ENCODE peak calls at places on chromosome X, in five cellular contexts. B is fibroblast of lung, S is prostate gland, R is cardiac muscle cell, I is body of pancreas. M is an unnamed sample.
A peak's percentile ranks its signal among the peaks of the same experiment; 100 is the strongest.

GRCh38 chrX:153778684-153779101 is 2.1 kb upstream of the SRPK3 start:
- DNase-seq in I (no peak), B (no peak), R (no peak), S (no peak), M (peak; percentile 37)

GRCh38 chrX:105483011-105483410 is 262.5 kb upstream of the TEX13A start:
- DNase-seq in S (no peak), B (peak; percentile 60), I (no peak), R (peak; percentile 63), M (peak; percentile 84)

GRCh38 chrX:85992811-85993229 is 54.5 kb downstream of the CHM start:
- DNase-seq in I (no peak), S (no peak), R (peak; percentile 29), B (peak; percentile 29), M (peak; percentile 34)

GRCh38 chrX:30982467-30982866 is 89.4 kb downstream of the FTHL17 start:
- DNase-seq in R (no peak), B (no peak), S (no peak), I (no peak), M (no peak)

GRCh38 chrX:136147320-136147901 is at the start of gene FHL1:
- DNase-seq in B (peak; percentile 39), S (peak; percentile 22), I (peak; percentile 57), R (peak; percentile 30), M (no peak)

GRCh38 chrX:86322913-86323312 is 174.7 kb downstream of the DACH2 start:
- DNase-seq in I (no peak), S (no peak), B (no peak), R (no peak), M (no peak)

GRCh38 chrX:154542723-154543424 is 3.8 kb downstream of the G6PD start:
- DNase-seq in R (peak; percentile 19), B (no peak), S (no peak), I (no peak), M (no peak)

GRCh38 chrX:28649541-28649940 is 62.3 kb downstream of the IL1RAPL1 start:
- DNase-seq in B (no peak), R (no peak), S (no peak), I (no peak), M (no peak)

GRCh38 chrX:53598169-53598568 is 88.3 kb downstream of the HUWE1 start:
- DNase-seq in B (no peak), S (no peak), I (no peak), R (no peak), M (no peak)

GRCh38 chrX:153645151-153645550 is 1.9 kb upstream of the DUSP9 start:
- DNase-seq in S (no peak), R (no peak), B (no peak), I (no peak), M (no peak)

GRCh38 chrX:24190500-24191156 is 41.1 kb downstream of the ZFX start:
- DNase-seq in I (peak; percentile 51), S (no peak), B (peak; percentile 34), R (peak; percentile 56), M (no peak)

GRCh38 chrX:63963382-63963781 is 178.4 kb upstream of the ARHGEF9 start:
- DNase-seq in B (no peak), R (no peak), S (no peak), I (peak; percentile 40), M (no peak)

GRCh38 chrX:121114691-121115090 is 67.3 kb downstream of the GLUD2 start:
- DNase-seq in B (no peak), I (no peak), R (no peak), S (no peak), M (no peak)

GRCh38 chrX:72644946-72645345 is 69.2 kb downstream of the PHKA1 start:
- DNase-seq in S (no peak), R (no peak), I (peak; percentile 7), B (no peak), M (peak; percentile 36)

GRCh38 chrX:28273751-28274150 is 292.5 kb upstream of the DCAF8L1 start:
- DNase-seq in B (no peak), I (no peak), S (no peak), R (peak; percentile 2), M (no peak)

GRCh38 chrX:119676949-119677653 is 15.9 kb downstream of the SEPTIN6 start:
- DNase-seq in S (no peak), B (no peak), R (no peak), I (no peak), M (no peak)

GRCh38 chrX:41666251-41666650 is 22.5 kb upstream of the GPR34 start:
- DNase-seq in B (peak; percentile 70), I (no peak), R (peak; percentile 60), S (no peak), M (no peak)

DNA sequence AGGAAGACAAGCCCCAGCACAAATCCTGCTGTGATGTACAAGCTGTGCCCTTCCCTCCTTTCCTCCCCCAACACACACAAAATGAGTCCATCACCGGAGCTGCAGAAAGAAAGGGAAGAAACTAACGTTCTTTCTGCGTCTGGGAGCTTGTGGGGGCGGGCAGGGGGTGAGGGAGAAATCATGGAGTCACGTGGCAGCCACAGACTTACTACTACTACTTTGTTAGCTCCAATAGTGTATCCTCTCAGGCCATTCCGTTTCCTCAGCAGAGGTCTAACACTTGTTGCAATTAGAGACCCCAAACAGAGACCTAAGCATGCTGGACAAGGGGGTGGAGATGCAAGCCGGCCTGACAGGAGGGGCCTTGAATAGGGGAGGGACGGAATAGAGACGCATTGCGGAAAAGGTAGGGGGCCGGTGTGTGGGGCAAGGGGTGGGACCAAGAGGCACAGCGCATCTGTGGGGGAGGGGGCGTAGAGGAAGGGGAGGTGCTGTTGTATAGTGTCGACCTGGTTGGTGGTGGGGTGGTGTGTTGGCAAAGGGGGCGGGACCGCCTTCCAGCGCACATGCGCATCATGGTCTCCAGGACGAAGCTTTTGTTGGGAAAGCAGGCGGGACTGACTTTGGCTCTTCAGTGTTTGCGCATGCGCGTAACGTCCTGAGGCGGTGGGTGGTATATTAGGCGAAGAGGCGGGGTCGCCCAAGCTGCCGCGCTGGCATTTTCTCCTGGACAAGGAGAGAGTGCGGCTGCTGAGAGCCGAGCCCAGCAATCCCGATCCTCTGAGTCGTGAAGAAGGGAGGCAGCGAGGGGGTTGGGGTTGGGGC is at the start of gene MAGED1:
- DNase-seq in S (peak; percentile 89), R (peak; percentile 97), I (peak; percentile 94), B (peak; percentile 95), M (peak; percentile 61)
- H3K27ac ChIP-seq in S (peak within 1 kb of the TSS; percentile 77), R (peak within 1 kb of the TSS; percentile 88), I (peak within 1 kb of the TSS; percentile 82), B (peak within 1 kb of the TSS; percentile 84), M (peak within 1 kb of the TSS; percentile 71)

GRCh38 chrX:37783284-37783683 is 3.4 kb downstream of the CYBB start:
- DNase-seq in B (no peak), I (no peak), R (no peak), S (no peak), M (no peak)
- H3K4me1 ChIP-seq in B (no peaks in the 10 kb centered on the region), I (no peaks in the 10 kb centered on the region), R (peaks cover 25% of the 10 kb centered on the region), S (no peaks in the 10 kb centered on the region), M (no peaks in the 10 kb centered on the region)

GRCh38 chrX:34299451-34299967 is 167.4 kb upstream of the FAM47A start:
- DNase-seq in I (no peak), B (no peak), S (no peak), R (no peak), M (no peak)

GRCh38 chrX:34300871-34301270 is 168.8 kb upstream of the FAM47A start:
- DNase-seq in S (peak; percentile 3), B (peak; percentile 76), I (peak; percentile 37), R (peak; percentile 61), M (no peak)
- TF ChIP-seq CTCF in S (no peak), B (peak; percentile 32), I (peak; percentile 48), R (peak; percentile 41), M (peak; percentile 68)

GRCh38 chrX:148629435-148629834 is 129.0 kb downstream of the AFF2 start:
- DNase-seq in S (no peak), B (no peak), I (no peak), R (no peak), M (no peak)
- H3K27ac ChIP-seq in S (no peak overlapping the region), B (no peak overlapping the region), I (no peak overlapping the region), R (no peak overlapping the region), M (no peak overlapping the region)

GRCh38 chrX:67721321-67721720 is 177.5 kb downstream of the AR start:
- DNase-seq in R (no peak), S (no peak), B (no peak), I (no peak), M (no peak)
- H3K4me1 ChIP-seq in R (no peaks in the 10 kb centered on the region), S (no peaks in the 10 kb centered on the region), B (no peaks in the 10 kb centered on the region), I (no peaks in the 10 kb centered on the region), M (no peaks in the 10 kb centered on the region)

DNA sequence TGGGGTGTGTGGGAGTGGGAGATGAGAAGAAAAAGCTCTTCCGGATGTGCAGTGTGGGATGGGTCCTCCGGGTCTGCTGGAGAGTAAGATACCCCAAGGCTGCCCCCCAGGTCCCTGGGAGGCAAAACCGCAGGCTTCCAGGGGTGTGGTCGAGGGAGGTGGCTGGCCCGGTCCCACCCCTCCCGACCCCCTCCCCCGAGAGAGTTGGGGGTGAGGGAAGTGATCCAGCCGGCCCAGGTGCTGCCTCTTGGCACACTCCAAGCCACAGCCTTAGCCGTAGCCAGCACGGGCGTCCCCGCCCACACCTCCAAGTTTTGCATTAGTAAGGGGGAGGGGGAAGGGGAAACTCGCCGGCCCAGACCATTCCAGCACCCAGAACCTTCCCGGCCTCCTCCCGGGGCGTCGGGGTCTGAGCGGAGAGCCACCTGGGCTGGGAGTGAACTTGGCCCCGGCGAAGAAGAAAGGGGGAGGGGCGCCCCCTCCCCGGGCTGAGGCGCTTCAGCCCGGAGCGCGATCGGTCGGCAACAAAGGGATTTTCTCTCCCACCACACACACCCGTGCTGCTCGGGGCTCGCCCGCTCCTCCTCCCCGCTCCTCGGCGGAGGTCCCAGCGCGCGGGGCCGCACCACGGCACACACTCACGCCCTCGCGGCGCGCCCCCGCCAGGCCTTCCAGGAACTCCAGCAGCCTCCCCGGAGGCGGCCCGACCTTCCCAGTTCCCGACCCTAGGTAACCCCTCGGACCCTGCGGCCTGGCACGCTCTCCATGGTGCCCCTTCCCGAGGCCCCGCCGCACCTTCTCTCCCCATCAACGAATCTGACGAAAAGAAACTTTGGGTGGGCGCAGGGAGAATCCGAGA is 14.4 kb downstream of the BCOR start:
- DNase-seq in I (peak; percentile 82), B (no peak), R (peak; percentile 29), S (peak; percentile 68), M (peak; percentile 4)
- TF ChIP-seq CTCF in I (no peak), B (no peak), R (no peak), S (no peak), M (peak; percentile 14)

GRCh38 chrX:7083468-7084396 is 63.8 kb upstream of the STS start:
- DNase-seq in B (peak; percentile 83), R (peak; percentile 87), S (no peak), I (no peak), M (peak; percentile 84)
- H3K27ac ChIP-seq in B (no peak overlapping the region), R (no peak overlapping the region), S (no peak overlapping the region), I (no peak overlapping the region), M (no peak overlapping the region)

GRCh38 chrX:21947671-21948070 is 7.2 kb downstream of the SMS start:
- DNase-seq in B (no peak), R (no peak), S (no peak), I (no peak), M (no peak)
- H3K4me1 ChIP-seq in B (peaks cover 13% of the 10 kb centered on the region), R (peaks cover 62% of the 10 kb centered on the region), S (no peaks in the 10 kb centered on the region), I (peaks cover 16% of the 10 kb centered on the region), M (peaks cover 8% of the 10 kb centered on the region)

GRCh38 chrX:13607356-13607995 is 38.1 kb downstream of the EGFL6 start:
- DNase-seq in S (no peak), I (no peak), B (no peak), R (no peak), M (peak; percentile 52)
- TF ChIP-seq CTCF in S (no peak), I (no peak), B (no peak), R (no peak), M (no peak)

DNA sequence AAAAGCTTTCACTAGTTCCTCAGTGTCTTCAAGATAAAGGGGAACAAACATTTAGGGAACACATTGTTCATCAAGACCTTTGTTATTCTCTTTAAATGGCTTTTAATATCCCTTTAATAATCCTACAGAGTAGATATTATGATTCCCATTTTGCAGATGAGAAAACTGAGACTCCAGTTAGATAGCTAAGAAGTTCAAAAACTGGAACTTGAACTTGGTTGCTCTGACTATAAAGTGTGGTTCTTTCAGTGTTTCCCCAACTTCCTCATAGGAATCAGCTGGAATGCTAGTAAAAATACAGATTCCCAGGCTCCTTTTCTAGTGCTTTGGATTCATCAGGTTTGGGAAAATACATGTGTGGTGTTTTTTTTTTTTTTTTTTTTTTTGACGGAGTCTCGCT is 37.7 kb downstream of the DLG3 start:
- DNase-seq in B (no peak), R (no peak), S (no peak), I (no peak), M (no peak)
- H3K27ac ChIP-seq in B (no peak overlapping the region), R (peak overlapping the region; percentile 86), S (no peak overlapping the region), I (peak overlapping the region; percentile 55), M (no peak overlapping the region)

M was measured in foreskin keratinocyte.